ENCODE peak calls at places on chromosomes 16 and 17, in nine cellular contexts. One of them, this sample, is unnamed.

GRCh38 chr16:83351846-83352245 is 455.9 kb upstream of the HSBP1 start:
- DNase-seq in effector CD4-positive, alpha-beta T cell: no peak
- DNase-seq in retina: no peak
- DNase-seq in mucosa of descending colon: no peak
- DNase-seq in NCI-H82: no peak
- DNase-seq in dermis microvascular lymphatic vessel endothelial cell: no peak
- DNase-seq in CD8-positive, alpha-beta T cell: no peak
- DNase-seq in kidney: no peak
- DNase-seq in T-cell: no peak
- DNase-seq in this sample: no peak

GRCh38 chr17:74499992-74500391 is 31.3 kb downstream of the CD300LB start:
- DNase-seq in dermis microvascular lymphatic vessel endothelial cell: no peak
- DNase-seq in mucosa of descending colon: no peak
- DNase-seq in effector CD4-positive, alpha-beta T cell: no peak
- DNase-seq in T-cell: no peak
- DNase-seq in NCI-H82: no peak
- DNase-seq in CD8-positive, alpha-beta T cell: no peak
- DNase-seq in retina: no peak
- DNase-seq in kidney: no peak
- DNase-seq in this sample: no peak

GRCh38 chr17:68860941-68861340 is 94.3 kb downstream of the ABCA8 start:
- DNase-seq in effector CD4-positive, alpha-beta T cell: no peak
- DNase-seq in kidney: no peak
- DNase-seq in NCI-H82: no peak
- DNase-seq in retina: no peak
- DNase-seq in T-cell: no peak
- DNase-seq in mucosa of descending colon: no peak
- DNase-seq in dermis microvascular lymphatic vessel endothelial cell: no peak
- DNase-seq in CD8-positive, alpha-beta T cell: no peak
- DNase-seq in this sample: no peak

GRCh38 chr17:82970818-82971610 is 108.4 kb upstream of the METRNL start:
- DNase-seq in dermis microvascular lymphatic vessel endothelial cell: no peak
- DNase-seq in kidney: peak
- DNase-seq in mucosa of descending colon: no peak
- DNase-seq in CD8-positive, alpha-beta T cell: no peak
- DNase-seq in T-cell: no peak
- DNase-seq in retina: no peak
- DNase-seq in NCI-H82: no peak
- DNase-seq in effector CD4-positive, alpha-beta T cell: no peak
- DNase-seq in this sample: no peak

GRCh38 chr16:11067697-11068141 is 123.4 kb downstream of the CLEC16A start:
- DNase-seq in retina: no peak
- DNase-seq in effector CD4-positive, alpha-beta T cell: no peak
- DNase-seq in CD8-positive, alpha-beta T cell: no peak
- DNase-seq in mucosa of descending colon: no peak
- DNase-seq in NCI-H82: no peak
- DNase-seq in kidney: peak
- DNase-seq in T-cell: no peak
- DNase-seq in dermis microvascular lymphatic vessel endothelial cell: no peak
- DNase-seq in this sample: no peak

GRCh38 chr17:70521821-70522256 is 352.5 kb downstream of the KCNJ2 start:
- DNase-seq in effector CD4-positive, alpha-beta T cell: no peak
- DNase-seq in retina: no peak
- DNase-seq in kidney: no peak
- DNase-seq in T-cell: no peak
- DNase-seq in CD8-positive, alpha-beta T cell: no peak
- DNase-seq in mucosa of descending colon: peak
- DNase-seq in dermis microvascular lymphatic vessel endothelial cell: no peak
- DNase-seq in NCI-H82: no peak
- DNase-seq in this sample: no peak

GRCh38 chr16:11725457-11725856 is 17.2 kb downstream of the TXNDC11 start:
- DNase-seq in effector CD4-positive, alpha-beta T cell: no peak
- DNase-seq in dermis microvascular lymphatic vessel endothelial cell: no peak
- DNase-seq in retina: no peak
- DNase-seq in mucosa of descending colon: no peak
- DNase-seq in CD8-positive, alpha-beta T cell: no peak
- DNase-seq in NCI-H82: no peak
- DNase-seq in T-cell: no peak
- DNase-seq in kidney: no peak
- DNase-seq in this sample: no peak

GRCh38 chr17:19327039-19327776 is 35.3 kb downstream of the B9D1 start:
- DNase-seq in NCI-H82: no peak
- DNase-seq in mucosa of descending colon: no peak
- DNase-seq in T-cell: no peak
- DNase-seq in dermis microvascular lymphatic vessel endothelial cell: no peak
- DNase-seq in retina: no peak
- DNase-seq in kidney: no peak
- DNase-seq in effector CD4-positive, alpha-beta T cell: no peak
- DNase-seq in CD8-positive, alpha-beta T cell: no peak
- DNase-seq in this sample: no peak

GRCh38 chr17:57794841-57795240 is 49.7 kb upstream of the CCDC182 start:
- DNase-seq in effector CD4-positive, alpha-beta T cell: no peak
- DNase-seq in dermis microvascular lymphatic vessel endothelial cell: no peak
- DNase-seq in T-cell: no peak
- DNase-seq in NCI-H82: no peak
- DNase-seq in retina: no peak
- DNase-seq in mucosa of descending colon: no peak
- DNase-seq in CD8-positive, alpha-beta T cell: no peak
- DNase-seq in kidney: no peak
- DNase-seq in this sample: peak

GRCh38 chr17:18967806-18968744 is 16.1 kb downstream of the SLC5A10 start:
- DNase-seq in dermis microvascular lymphatic vessel endothelial cell: peak
- DNase-seq in CD8-positive, alpha-beta T cell: no peak
- DNase-seq in NCI-H82: no peak
- DNase-seq in effector CD4-positive, alpha-beta T cell: no peak
- DNase-seq in retina: no peak
- DNase-seq in kidney: no peak
- DNase-seq in mucosa of descending colon: peak
- DNase-seq in T-cell: no peak
- DNase-seq in this sample: no peak

GRCh38 chr16:48609453-48610023 is 442 bp downstream of the N4BP1 start:
- DNase-seq in T-cell: peak
- DNase-seq in dermis microvascular lymphatic vessel endothelial cell: no peak
- DNase-seq in mucosa of descending colon: peak
- DNase-seq in effector CD4-positive, alpha-beta T cell: peak
- DNase-seq in kidney: peak
- DNase-seq in retina: peak
- DNase-seq in CD8-positive, alpha-beta T cell: peak
- DNase-seq in NCI-H82: peak
- DNase-seq in this sample: no peak

GRCh38 chr17:16943541-16944333 is 28.2 kb downstream of the TNFRSF13B start:
- DNase-seq in mucosa of descending colon: no peak
- DNase-seq in T-cell: no peak
- DNase-seq in dermis microvascular lymphatic vessel endothelial cell: no peak
- DNase-seq in NCI-H82: no peak
- DNase-seq in CD8-positive, alpha-beta T cell: peak
- DNase-seq in kidney: no peak
- DNase-seq in effector CD4-positive, alpha-beta T cell: no peak
- DNase-seq in retina: no peak
- DNase-seq in this sample: no peak

GRCh38 chr16:31453255-31454204 is 5.8 kb upstream of the ARMC5 start:
- DNase-seq in mucosa of descending colon: peak
- DNase-seq in T-cell: no peak
- DNase-seq in kidney: peak
- DNase-seq in CD8-positive, alpha-beta T cell: no peak
- DNase-seq in retina: no peak
- DNase-seq in dermis microvascular lymphatic vessel endothelial cell: no peak
- DNase-seq in effector CD4-positive, alpha-beta T cell: no peak
- DNase-seq in NCI-H82: no peak
- DNase-seq in this sample: no peak

GRCh38 chr17:30808785-30809286 is 15.7 kb downstream of the CRLF3 start:
- DNase-seq in effector CD4-positive, alpha-beta T cell: peak
- DNase-seq in CD8-positive, alpha-beta T cell: peak
- DNase-seq in retina: no peak
- DNase-seq in mucosa of descending colon: no peak
- DNase-seq in kidney: no peak
- DNase-seq in T-cell: peak
- DNase-seq in dermis microvascular lymphatic vessel endothelial cell: no peak
- DNase-seq in NCI-H82: no peak
- DNase-seq in this sample: no peak

GRCh38 chr17:15363702-15364101 is 22.3 kb upstream of the TEKT3 start:
- DNase-seq in dermis microvascular lymphatic vessel endothelial cell: no peak
- DNase-seq in kidney: no peak
- DNase-seq in CD8-positive, alpha-beta T cell: no peak
- DNase-seq in T-cell: no peak
- DNase-seq in NCI-H82: no peak
- DNase-seq in retina: no peak
- DNase-seq in mucosa of descending colon: no peak
- DNase-seq in effector CD4-positive, alpha-beta T cell: no peak
- DNase-seq in this sample: no peak

GRCh38 chr16:29007865-29008593 is 23.2 kb downstream of the LAT start:
- DNase-seq in kidney: no peak
- DNase-seq in T-cell: peak
- DNase-seq in NCI-H82: no peak
- DNase-seq in mucosa of descending colon: no peak
- DNase-seq in dermis microvascular lymphatic vessel endothelial cell: no peak
- DNase-seq in CD8-positive, alpha-beta T cell: peak
- DNase-seq in effector CD4-positive, alpha-beta T cell: peak
- DNase-seq in retina: no peak
- DNase-seq in this sample: peak

GRCh38 chr17:78653382-78653781 is 76.2 kb upstream of the DNAH17 start:
- DNase-seq in dermis microvascular lymphatic vessel endothelial cell: no peak
- DNase-seq in kidney: no peak
- DNase-seq in retina: no peak
- DNase-seq in mucosa of descending colon: no peak
- DNase-seq in effector CD4-positive, alpha-beta T cell: no peak
- DNase-seq in CD8-positive, alpha-beta T cell: no peak
- DNase-seq in T-cell: no peak
- DNase-seq in NCI-H82: no peak
- DNase-seq in this sample: no peak

GRCh38 chr17:34571428-34572130 is 7.8 kb upstream of the TMEM132E start:
- DNase-seq in mucosa of descending colon: no peak
- DNase-seq in NCI-H82: peak
- DNase-seq in retina: no peak
- DNase-seq in kidney: no peak
- DNase-seq in CD8-positive, alpha-beta T cell: no peak
- DNase-seq in dermis microvascular lymphatic vessel endothelial cell: no peak
- DNase-seq in effector CD4-positive, alpha-beta T cell: no peak
- DNase-seq in T-cell: no peak
- DNase-seq in this sample: no peak

GRCh38 chr17:7846063-7846735 is 8.7 kb upstream of the TMEM88 start:
- DNase-seq in kidney: no peak
- DNase-seq in dermis microvascular lymphatic vessel endothelial cell: no peak
- DNase-seq in CD8-positive, alpha-beta T cell: no peak
- DNase-seq in retina: no peak
- DNase-seq in mucosa of descending colon: peak
- DNase-seq in effector CD4-positive, alpha-beta T cell: no peak
- DNase-seq in T-cell: no peak
- DNase-seq in NCI-H82: no peak
- DNase-seq in this sample: no peak

GRCh38 chr16:85620403-85620802 is 7.3 kb downstream of the GSE1 start:
- DNase-seq in NCI-H82: no peak
- DNase-seq in T-cell: no peak
- DNase-seq in mucosa of descending colon: no peak
- DNase-seq in retina: no peak
- DNase-seq in CD8-positive, alpha-beta T cell: no peak
- DNase-seq in kidney: no peak
- DNase-seq in dermis microvascular lymphatic vessel endothelial cell: no peak
- DNase-seq in effector CD4-positive, alpha-beta T cell: no peak
- DNase-seq in this sample: no peak

GRCh38 chr17:57986841-57987581 is 1.0 kb downstream of the VEZF1 start:
- DNase-seq in dermis microvascular lymphatic vessel endothelial cell: no peak
- DNase-seq in kidney: peak
- DNase-seq in NCI-H82: peak
- DNase-seq in mucosa of descending colon: peak
- DNase-seq in T-cell: peak
- DNase-seq in effector CD4-positive, alpha-beta T cell: peak
- DNase-seq in CD8-positive, alpha-beta T cell: peak
- DNase-seq in retina: peak
- DNase-seq in this sample: no peak

GRCh38 chr17:65015855-65016254 is 40.7 kb downstream of the GNA13 start:
- DNase-seq in retina: no peak
- DNase-seq in T-cell: no peak
- DNase-seq in dermis microvascular lymphatic vessel endothelial cell: no peak
- DNase-seq in mucosa of descending colon: no peak
- DNase-seq in CD8-positive, alpha-beta T cell: no peak
- DNase-seq in effector CD4-positive, alpha-beta T cell: no peak
- DNase-seq in kidney: no peak
- DNase-seq in NCI-H82: no peak
- DNase-seq in this sample: no peak

GRCh38 chr17:11901901-11902300 is 95.4 kb downstream of the ZNF18 start:
- DNase-seq in retina: no peak
- DNase-seq in effector CD4-positive, alpha-beta T cell: no peak
- DNase-seq in T-cell: no peak
- DNase-seq in kidney: no peak
- DNase-seq in CD8-positive, alpha-beta T cell: no peak
- DNase-seq in mucosa of descending colon: no peak
- DNase-seq in NCI-H82: no peak
- DNase-seq in dermis microvascular lymphatic vessel endothelial cell: no peak
- DNase-seq in this sample: no peak

GRCh38 chr17:66633322-66633965 is 201.5 kb upstream of the CACNG5 start:
- DNase-seq in effector CD4-positive, alpha-beta T cell: no peak
- DNase-seq in NCI-H82: no peak
- DNase-seq in CD8-positive, alpha-beta T cell: peak
- DNase-seq in T-cell: no peak
- DNase-seq in mucosa of descending colon: no peak
- DNase-seq in kidney: no peak
- DNase-seq in dermis microvascular lymphatic vessel endothelial cell: no peak
- DNase-seq in retina: peak
- DNase-seq in this sample: no peak

GRCh38 chr16:4408323-4408690 is 8.1 kb downstream of the CORO7 start:
- DNase-seq in retina: no peak
- DNase-seq in T-cell: no peak
- DNase-seq in CD8-positive, alpha-beta T cell: no peak
- DNase-seq in dermis microvascular lymphatic vessel endothelial cell: no peak
- DNase-seq in mucosa of descending colon: no peak
- DNase-seq in NCI-H82: no peak
- DNase-seq in kidney: no peak
- DNase-seq in effector CD4-positive, alpha-beta T cell: no peak
- DNase-seq in this sample: no peak

GRCh38 chr17:17403899-17404576 is 72.8 kb upstream of the MED9 start:
- DNase-seq in kidney: no peak
- DNase-seq in CD8-positive, alpha-beta T cell: peak
- DNase-seq in NCI-H82: peak
- DNase-seq in retina: peak
- DNase-seq in mucosa of descending colon: peak
- DNase-seq in dermis microvascular lymphatic vessel endothelial cell: no peak
- DNase-seq in T-cell: peak
- DNase-seq in effector CD4-positive, alpha-beta T cell: peak
- DNase-seq in this sample: peak

GRCh38 chr17:74332763-74333220 is 6.8 kb downstream of the KIF19 start:
- DNase-seq in T-cell: no peak
- DNase-seq in kidney: no peak
- DNase-seq in retina: peak
- DNase-seq in NCI-H82: peak
- DNase-seq in dermis microvascular lymphatic vessel endothelial cell: no peak
- DNase-seq in mucosa of descending colon: peak
- DNase-seq in CD8-positive, alpha-beta T cell: no peak
- DNase-seq in effector CD4-positive, alpha-beta T cell: no peak
- DNase-seq in this sample: no peak

GRCh38 chr17:72927146-72927545 is 165.3 kb downstream of the SLC39A11 start:
- DNase-seq in dermis microvascular lymphatic vessel endothelial cell: no peak
- DNase-seq in T-cell: no peak
- DNase-seq in retina: no peak
- DNase-seq in NCI-H82: no peak
- DNase-seq in kidney: no peak
- DNase-seq in mucosa of descending colon: no peak
- DNase-seq in CD8-positive, alpha-beta T cell: no peak
- DNase-seq in effector CD4-positive, alpha-beta T cell: no peak
- DNase-seq in this sample: no peak

GRCh38 chr17:81552244-81553017 is at the start of gene FAAP100:
- DNase-seq in NCI-H82: peak
- DNase-seq in T-cell: peak
- DNase-seq in kidney: peak
- DNase-seq in effector CD4-positive, alpha-beta T cell: peak
- DNase-seq in mucosa of descending colon: peak
- DNase-seq in retina: peak
- DNase-seq in dermis microvascular lymphatic vessel endothelial cell: peak
- DNase-seq in CD8-positive, alpha-beta T cell: peak
- DNase-seq in this sample: peak

GRCh38 chr17:72463287-72464102 is 342.7 kb downstream of the SOX9 start:
- DNase-seq in T-cell: no peak
- DNase-seq in retina: no peak
- DNase-seq in effector CD4-positive, alpha-beta T cell: no peak
- DNase-seq in CD8-positive, alpha-beta T cell: no peak
- DNase-seq in NCI-H82: no peak
- DNase-seq in mucosa of descending colon: no peak
- DNase-seq in kidney: peak
- DNase-seq in dermis microvascular lymphatic vessel endothelial cell: no peak
- DNase-seq in this sample: no peak

GRCh38 chr17:27762527-27763305 is 37.6 kb downstream of the NOS2 start:
- DNase-seq in T-cell: no peak
- DNase-seq in effector CD4-positive, alpha-beta T cell: no peak
- DNase-seq in dermis microvascular lymphatic vessel endothelial cell: peak
- DNase-seq in kidney: peak
- DNase-seq in mucosa of descending colon: peak
- DNase-seq in NCI-H82: peak
- DNase-seq in CD8-positive, alpha-beta T cell: no peak
- DNase-seq in retina: no peak
- DNase-seq in this sample: no peak